ENCODE peak calls at places on chromosomes 1 and 21, in eight cellular contexts. One of them, this sample, is unnamed.
A peak's percentile ranks its signal among the peaks of the same experiment; 100 is the strongest.

GRCh38 chr1:202235003-202235660 is 41.5 kb downstream of the LGR6 start:
- DNase-seq in lung: no peak
- DNase-seq in AG04450: no peak
- DNase-seq in mucosa of descending colon: no peak
- DNase-seq in left lung: no peak
- DNase-seq in suprapubic skin: no peak
- DNase-seq in left ventricle myocardium inferior: no peak
- DNase-seq in fibroblast of pulmonary artery: no peak
- DNase-seq in this sample: no peak

GRCh38 chr1:55005351-55006140 is 6.8 kb downstream of the BSND start:
- DNase-seq in mucosa of descending colon: no peak
- DNase-seq in left lung: no peak
- DNase-seq in suprapubic skin: no peak
- DNase-seq in fibroblast of pulmonary artery: no peak
- DNase-seq in AG04450: no peak
- DNase-seq in lung: no peak
- DNase-seq in left ventricle myocardium inferior: no peak
- DNase-seq in this sample: no peak

GRCh38 chr1:106022312-106022902 is 1034.1 kb upstream of the PRMT6 start:
- DNase-seq in mucosa of descending colon: no peak
- DNase-seq in left ventricle myocardium inferior: no peak
- DNase-seq in fibroblast of pulmonary artery: peak; percentile 10
- DNase-seq in left lung: no peak
- DNase-seq in AG04450: no peak
- DNase-seq in lung: no peak
- DNase-seq in suprapubic skin: no peak
- DNase-seq in this sample: no peak

GRCh38 chr1:70083519-70083918 is 121.9 kb downstream of the LRRC40 start:
- DNase-seq in fibroblast of pulmonary artery: no peak
- DNase-seq in mucosa of descending colon: no peak
- DNase-seq in suprapubic skin: no peak
- DNase-seq in left lung: no peak
- DNase-seq in lung: no peak
- DNase-seq in left ventricle myocardium inferior: no peak
- DNase-seq in AG04450: no peak
- DNase-seq in this sample: peak; percentile 13

GRCh38 chr1:51230501-51231078 is 5.5 kb upstream of the RNF11 start:
- DNase-seq in fibroblast of pulmonary artery: no peak
- DNase-seq in left ventricle myocardium inferior: no peak
- DNase-seq in mucosa of descending colon: no peak
- DNase-seq in left lung: no peak
- DNase-seq in suprapubic skin: no peak
- DNase-seq in lung: no peak
- DNase-seq in AG04450: no peak
- DNase-seq in this sample: no peak

GRCh38 chr1:184745929-184746583 is 8.6 kb downstream of the EDEM3 start:
- DNase-seq in left lung: no peak
- DNase-seq in fibroblast of pulmonary artery: peak; percentile 28
- DNase-seq in AG04450: no peak
- DNase-seq in lung: no peak
- DNase-seq in mucosa of descending colon: no peak
- DNase-seq in left ventricle myocardium inferior: no peak
- DNase-seq in suprapubic skin: no peak
- DNase-seq in this sample: peak; percentile 13

GRCh38 chr1:52786148-52786547 is 56.4 kb upstream of the ZYG11A start:
- DNase-seq in left lung: no peak
- DNase-seq in left ventricle myocardium inferior: no peak
- DNase-seq in lung: no peak
- DNase-seq in fibroblast of pulmonary artery: no peak
- DNase-seq in suprapubic skin: no peak
- DNase-seq in AG04450: no peak
- DNase-seq in mucosa of descending colon: no peak
- DNase-seq in this sample: no peak

GRCh38 chr1:180586671-180587155 is 27.9 kb downstream of the OVAAL start:
- DNase-seq in left ventricle myocardium inferior: no peak
- DNase-seq in fibroblast of pulmonary artery: peak; percentile 62
- DNase-seq in suprapubic skin: no peak
- DNase-seq in AG04450: peak; percentile 41
- DNase-seq in mucosa of descending colon: peak; percentile 40
- DNase-seq in left lung: no peak
- DNase-seq in lung: no peak
- DNase-seq in this sample: no peak

GRCh38 chr1:14294860-14295259 is 303.6 kb upstream of the KAZN start:
- DNase-seq in left lung: no peak
- DNase-seq in suprapubic skin: no peak
- DNase-seq in fibroblast of pulmonary artery: no peak
- DNase-seq in lung: no peak
- DNase-seq in AG04450: no peak
- DNase-seq in mucosa of descending colon: no peak
- DNase-seq in left ventricle myocardium inferior: no peak
- DNase-seq in this sample: no peak

GRCh38 chr1:185409763-185410528 is 92.9 kb upstream of the IVNS1ABP start:
- DNase-seq in left ventricle myocardium inferior: no peak
- DNase-seq in fibroblast of pulmonary artery: no peak
- DNase-seq in left lung: no peak
- DNase-seq in mucosa of descending colon: no peak
- DNase-seq in lung: no peak
- DNase-seq in AG04450: no peak
- DNase-seq in suprapubic skin: no peak
- DNase-seq in this sample: no peak

GRCh38 chr21:44524412-44525371 is 15.3 kb downstream of the KRTAP10-1 start:
- DNase-seq in AG04450: no peak
- DNase-seq in fibroblast of pulmonary artery: no peak
- DNase-seq in lung: no peak
- DNase-seq in left ventricle myocardium inferior: no peak
- DNase-seq in suprapubic skin: peak; percentile 32
- DNase-seq in left lung: no peak
- DNase-seq in mucosa of descending colon: no peak
- DNase-seq in this sample: no peak

GRCh38 chr1:10502206-10502605 is 27.5 kb downstream of the PEX14 start:
- DNase-seq in suprapubic skin: no peak
- DNase-seq in mucosa of descending colon: no peak
- DNase-seq in lung: no peak
- DNase-seq in fibroblast of pulmonary artery: no peak
- DNase-seq in AG04450: no peak
- DNase-seq in left ventricle myocardium inferior: no peak
- DNase-seq in left lung: no peak
- DNase-seq in this sample: peak; percentile 32

DNA sequence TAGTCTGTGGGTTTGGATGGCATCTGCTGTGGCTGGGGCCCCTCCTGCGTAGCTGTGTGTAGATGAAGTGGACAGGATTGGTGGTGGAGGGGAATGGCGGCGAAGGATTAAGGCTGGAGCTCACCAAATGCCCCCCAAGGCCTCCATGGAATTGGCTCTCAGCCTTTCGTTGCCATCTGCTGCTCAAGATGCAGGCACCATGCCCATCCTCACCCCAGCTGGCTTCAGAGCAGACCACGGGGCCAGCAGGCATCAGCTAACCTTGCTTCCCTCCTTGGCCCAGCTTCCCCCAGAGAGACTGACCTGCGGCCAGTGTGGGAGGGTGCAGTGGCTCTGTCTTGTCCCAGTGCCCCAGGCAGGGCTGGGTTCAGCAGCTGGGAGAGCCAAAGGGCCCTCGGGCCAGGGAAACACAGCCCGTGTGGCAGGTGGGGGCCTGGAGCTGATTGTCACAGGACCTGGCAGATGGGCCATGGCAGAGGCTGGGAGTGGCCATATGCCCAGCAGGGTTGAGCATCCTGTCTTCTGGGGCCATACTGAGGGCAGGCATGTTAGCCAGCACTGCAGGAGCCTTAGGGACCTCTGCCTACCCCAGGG is 66.8 kb upstream of the ACTL8 start:
- DNase-seq in lung: no peak
- DNase-seq in left ventricle myocardium inferior: no peak
- DNase-seq in mucosa of descending colon: no peak
- DNase-seq in AG04450: no peak
- DNase-seq in left lung: no peak
- DNase-seq in fibroblast of pulmonary artery: no peak
- DNase-seq in suprapubic skin: no peak
- DNase-seq in this sample: no peak
- TF ChIP-seq CTCF in lung: no peak
- TF ChIP-seq CTCF in left ventricle myocardium inferior: no peak
- TF ChIP-seq CTCF in mucosa of descending colon: no peak
- TF ChIP-seq CTCF in AG04450: no peak
- TF ChIP-seq CTCF in left lung: no peak
- TF ChIP-seq CTCF in fibroblast of pulmonary artery: no peak
- TF ChIP-seq CTCF in suprapubic skin: no peak
- TF ChIP-seq CTCF in this sample: no peak

GRCh38 chr21:42781150-42781980 is 98.0 kb downstream of the WDR4 start:
- DNase-seq in AG04450: no peak
- DNase-seq in fibroblast of pulmonary artery: no peak
- DNase-seq in left lung: peak; percentile 82
- DNase-seq in suprapubic skin: no peak
- DNase-seq in mucosa of descending colon: peak; percentile 50
- DNase-seq in left ventricle myocardium inferior: no peak
- DNase-seq in lung: no peak
- DNase-seq in this sample: no peak
- H3K4me3 ChIP-seq in AG04450: no peak overlapping the region
- H3K4me3 ChIP-seq in fibroblast of pulmonary artery: no peak overlapping the region
- H3K4me3 ChIP-seq in left lung: no peak overlapping the region
- H3K4me3 ChIP-seq in suprapubic skin: peak overlapping the region; percentile 38
- H3K4me3 ChIP-seq in mucosa of descending colon: no peak overlapping the region
- H3K4me3 ChIP-seq in left ventricle myocardium inferior: peak overlapping the region; percentile 54
- H3K4me3 ChIP-seq in lung: no peak overlapping the region
- H3K4me3 ChIP-seq in this sample: no peak overlapping the region

GRCh38 chr1:43968348-43968948 is 1.4 kb upstream of the DPH2 start:
- DNase-seq in left ventricle myocardium inferior: no peak
- DNase-seq in mucosa of descending colon: peak; percentile 58
- DNase-seq in suprapubic skin: no peak
- DNase-seq in AG04450: no peak
- DNase-seq in left lung: no peak
- DNase-seq in fibroblast of pulmonary artery: peak; percentile 55
- DNase-seq in lung: no peak
- DNase-seq in this sample: peak; percentile 35

GRCh38 chr1:43970911-43971310 is 1.1 kb downstream of the DPH2 start:
- DNase-seq in lung: no peak
- DNase-seq in AG04450: no peak
- DNase-seq in fibroblast of pulmonary artery: no peak
- DNase-seq in mucosa of descending colon: no peak
- DNase-seq in suprapubic skin: no peak
- DNase-seq in left lung: no peak
- DNase-seq in left ventricle myocardium inferior: no peak
- DNase-seq in this sample: no peak

GRCh38 chr1:43969416-43969745 is 429 bp upstream of the DPH2 start:
- DNase-seq in mucosa of descending colon: no peak
- DNase-seq in AG04450: no peak
- DNase-seq in left lung: no peak
- DNase-seq in suprapubic skin: no peak
- DNase-seq in left ventricle myocardium inferior: no peak
- DNase-seq in fibroblast of pulmonary artery: no peak
- DNase-seq in lung: no peak
- DNase-seq in this sample: no peak

GRCh38 chr1:43970502-43970901 is 692 bp downstream of the DPH2 start:
- DNase-seq in mucosa of descending colon: no peak
- DNase-seq in left ventricle myocardium inferior: no peak
- DNase-seq in lung: no peak
- DNase-seq in AG04450: no peak
- DNase-seq in suprapubic skin: no peak
- DNase-seq in fibroblast of pulmonary artery: no peak
- DNase-seq in left lung: no peak
- DNase-seq in this sample: no peak

GRCh38 chr1:43969746-43970466 is at the start of gene DPH2:
- DNase-seq in left lung: peak; percentile 98
- DNase-seq in fibroblast of pulmonary artery: peak; percentile 98
- DNase-seq in AG04450: peak; percentile 91
- DNase-seq in mucosa of descending colon: peak; percentile 97
- DNase-seq in suprapubic skin: peak; percentile 99
- DNase-seq in left ventricle myocardium inferior: peak; percentile 97
- DNase-seq in lung: peak; percentile 99
- DNase-seq in this sample: peak; percentile 98
- TF ChIP-seq CTCF in left lung: peak; percentile 18
- TF ChIP-seq CTCF in fibroblast of pulmonary artery: no peak
- TF ChIP-seq CTCF in AG04450: no peak
- TF ChIP-seq CTCF in mucosa of descending colon: peak; percentile 9
- TF ChIP-seq CTCF in suprapubic skin: no peak
- TF ChIP-seq CTCF in left ventricle myocardium inferior: peak; percentile 20
- TF ChIP-seq CTCF in lung: no peak
- TF ChIP-seq CTCF in this sample: no peak

GRCh38 chr1:99227498-99227897 is 36.8 kb upstream of the PLPPR4 start:
- DNase-seq in lung: no peak
- DNase-seq in mucosa of descending colon: no peak
- DNase-seq in left lung: no peak
- DNase-seq in AG04450: no peak
- DNase-seq in suprapubic skin: no peak
- DNase-seq in left ventricle myocardium inferior: no peak
- DNase-seq in fibroblast of pulmonary artery: no peak
- DNase-seq in this sample: no peak
- H3K4me3 ChIP-seq in lung: no peak overlapping the region
- H3K4me3 ChIP-seq in mucosa of descending colon: no peak overlapping the region
- H3K4me3 ChIP-seq in left lung: no peak overlapping the region
- H3K4me3 ChIP-seq in AG04450: no peak overlapping the region
- H3K4me3 ChIP-seq in suprapubic skin: no peak overlapping the region
- H3K4me3 ChIP-seq in left ventricle myocardium inferior: no peak overlapping the region
- H3K4me3 ChIP-seq in fibroblast of pulmonary artery: no peak overlapping the region
- H3K4me3 ChIP-seq in this sample: no peak overlapping the region

GRCh38 chr1:28199328-28200233 is 23.1 kb upstream of the PTAFR start:
- DNase-seq in left ventricle myocardium inferior: no peak
- DNase-seq in lung: no peak
- DNase-seq in left lung: no peak
- DNase-seq in fibroblast of pulmonary artery: no peak
- DNase-seq in suprapubic skin: no peak
- DNase-seq in mucosa of descending colon: peak; percentile 57
- DNase-seq in AG04450: no peak
- DNase-seq in this sample: peak; percentile 96
- TF ChIP-seq CTCF in left ventricle myocardium inferior: no peak
- TF ChIP-seq CTCF in lung: no peak
- TF ChIP-seq CTCF in left lung: no peak
- TF ChIP-seq CTCF in fibroblast of pulmonary artery: no peak
- TF ChIP-seq CTCF in suprapubic skin: no peak
- TF ChIP-seq CTCF in mucosa of descending colon: no peak
- TF ChIP-seq CTCF in AG04450: no peak
- TF ChIP-seq CTCF in this sample: no peak

GRCh38 chr1:3194760-3195479 is 125.9 kb downstream of the PRDM16 start:
- DNase-seq in mucosa of descending colon: no peak
- DNase-seq in left lung: no peak
- DNase-seq in left ventricle myocardium inferior: no peak
- DNase-seq in AG04450: no peak
- DNase-seq in suprapubic skin: no peak
- DNase-seq in fibroblast of pulmonary artery: no peak
- DNase-seq in lung: no peak
- DNase-seq in this sample: no peak
- H3K4me3 ChIP-seq in mucosa of descending colon: no peak overlapping the region
- H3K4me3 ChIP-seq in left lung: no peak overlapping the region
- H3K4me3 ChIP-seq in left ventricle myocardium inferior: no peak overlapping the region
- H3K4me3 ChIP-seq in AG04450: no peak overlapping the region
- H3K4me3 ChIP-seq in suprapubic skin: no peak overlapping the region
- H3K4me3 ChIP-seq in fibroblast of pulmonary artery: no peak overlapping the region
- H3K4me3 ChIP-seq in lung: no peak overlapping the region
- H3K4me3 ChIP-seq in this sample: no peak overlapping the region

DNA sequence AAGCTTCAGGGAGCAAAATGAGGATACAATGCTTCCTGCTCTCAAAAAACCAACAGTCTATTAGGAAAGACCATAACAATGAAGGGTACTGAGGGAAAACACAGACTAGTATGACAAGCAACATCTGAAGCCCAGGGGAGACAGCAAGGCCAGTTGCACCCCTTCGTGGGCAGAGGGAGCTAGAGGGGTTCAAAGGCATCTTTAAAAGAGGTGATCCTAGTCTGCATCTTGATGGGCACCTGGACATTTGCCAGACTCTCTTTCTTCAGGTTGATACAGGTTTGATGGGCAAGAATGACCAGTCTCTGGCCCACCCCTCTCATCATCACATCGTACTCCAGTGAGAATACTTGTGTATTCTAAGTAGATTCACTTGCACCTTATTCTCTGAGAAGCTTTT is 177.7 kb downstream of the VAV3 start:
- DNase-seq in suprapubic skin: no peak
- DNase-seq in left ventricle myocardium inferior: no peak
- DNase-seq in left lung: no peak
- DNase-seq in fibroblast of pulmonary artery: no peak
- DNase-seq in lung: no peak
- DNase-seq in mucosa of descending colon: peak; percentile 9
- DNase-seq in AG04450: no peak
- DNase-seq in this sample: peak; percentile 56
- TF ChIP-seq CTCF in suprapubic skin: no peak
- TF ChIP-seq CTCF in left ventricle myocardium inferior: no peak
- TF ChIP-seq CTCF in left lung: no peak
- TF ChIP-seq CTCF in fibroblast of pulmonary artery: no peak
- TF ChIP-seq CTCF in lung: no peak
- TF ChIP-seq CTCF in mucosa of descending colon: no peak
- TF ChIP-seq CTCF in AG04450: no peak
- TF ChIP-seq CTCF in this sample: peak; percentile 37

This sample was measured in GM12865.